ENCODE peak calls at places on chromosomes 7 and 10, in nine cellular contexts. B is NCI-H748 treated with DMSO at 0.1 percent for 48 hours; F is RWPE1; C is activated naive CD4-positive, alpha-beta T cell treated with Interleukin-2 at 50 U/mL for 16 hours; E is HCT116; Y is tibial artery; V is LoVo; Q is heart left ventricle; I is stomach. O is an unnamed sample.

GRCh38 chr10:98425511-98426352 is 10.8 kb upstream of the PYROXD2 start:
- DNase-seq in B (no peak), F (peak), C (peak), E (peak), Y (peak), V (peak), Q (peak), I (peak), O (peak)

GRCh38 chr7:32092346-32092745 is 22.1 kb upstream of the PDE1C start:
- DNase-seq in B (no peak), F (no peak), C (no peak), E (no peak), Y (no peak), V (no peak), Q (no peak), I (no peak), O (no peak)

GRCh38 chr7:47326808-47327207 is 255.1 kb downstream of the TNS3 start:
- DNase-seq in B (no peak), F (no peak), C (no peak), E (no peak), Y (no peak), V (no peak), Q (peak), I (no peak), O (no peak)

GRCh38 chr7:69691734-69692133 is 93.5 kb downstream of the AUTS2 start:
- DNase-seq in B (no peak), F (no peak), C (no peak), E (no peak), Y (no peak), V (no peak), Q (no peak), I (no peak), O (no peak)

GRCh38 chr10:25393621-25394020 is 218.8 kb downstream of the GPR158 start:
- DNase-seq in B (no peak), F (no peak), C (no peak), E (no peak), Y (no peak), V (no peak), Q (no peak), I (no peak), O (no peak)

GRCh38 chr7:18508441-18509427 is 13.2 kb downstream of the HDAC9 start:
- DNase-seq in B (no peak), F (peak), C (no peak), E (peak), Y (no peak), V (peak), Q (no peak), I (no peak), O (no peak)

GRCh38 chr10:87817291-87817872 is 644 bp downstream of the ATAD1 start:
- DNase-seq in B (no peak), F (no peak), C (no peak), E (no peak), Y (no peak), V (no peak), Q (no peak), I (no peak), O (no peak)

GRCh38 chr10:30882281-30882680 is 149.4 kb downstream of the ZNF438 start:
- DNase-seq in B (no peak), F (no peak), C (no peak), E (no peak), Y (no peak), V (no peak), Q (no peak), I (no peak), O (no peak)

GRCh38 chr10:11326241-11326640 is 285.2 kb downstream of the USP6NL start:
- DNase-seq in B (no peak), F (no peak), C (no peak), E (no peak), Y (no peak), V (no peak), Q (no peak), I (no peak), O (no peak)

GRCh38 chr7:82343-83155 is 109.8 kb upstream of the FAM20C start:
- DNase-seq in B (no peak), F (peak), C (no peak), E (no peak), Y (peak), V (no peak), Q (no peak), I (peak), O (no peak)

GRCh38 chr7:75937958-75938786 is 23.2 kb downstream of the POR start:
- DNase-seq in B (no peak), F (no peak), C (no peak), E (peak), Y (peak), V (no peak), Q (peak), I (no peak), O (peak)

GRCh38 chr7:95794917-95795515 is 22.7 kb downstream of the DYNC1I1 start:
- DNase-seq in B (peak), F (no peak), C (no peak), E (peak), Y (no peak), V (peak), Q (no peak), I (no peak), O (no peak)

O was measured in right atrium auricular region.